ENCODE peak calls at places on chromosomes 1 and 21, in eight cellular contexts. One of them, this sample, is unnamed.

GRCh38 chr1:58084266-58084665 is 462.3 kb downstream of the OMA1 start:
- DNase-seq in GM03348: no peak
- DNase-seq in C1 segment of cervical spinal cord: no peak
- DNase-seq in astrocyte of the spinal cord: no peak
- DNase-seq in Right ventricle myocardium superior: no peak
- DNase-seq in effector memory CD8-positive, alpha-beta T cell: no peak
- DNase-seq in aorta: no peak
- DNase-seq in astrocyte of the cerebellum: no peak
- DNase-seq in this sample: no peak

GRCh38 chr1:114113801-114114750 is 39.6 kb downstream of the SYT6 start:
- DNase-seq in C1 segment of cervical spinal cord: no peak
- DNase-seq in effector memory CD8-positive, alpha-beta T cell: no peak
- DNase-seq in aorta: peak
- DNase-seq in astrocyte of the spinal cord: peak
- DNase-seq in astrocyte of the cerebellum: no peak
- DNase-seq in Right ventricle myocardium superior: peak
- DNase-seq in GM03348: no peak
- DNase-seq in this sample: no peak

GRCh38 chr1:154941332-154941995 is 4.9 kb upstream of the PMVK start:
- DNase-seq in GM03348: no peak
- DNase-seq in astrocyte of the spinal cord: no peak
- DNase-seq in effector memory CD8-positive, alpha-beta T cell: no peak
- DNase-seq in aorta: no peak
- DNase-seq in Right ventricle myocardium superior: no peak
- DNase-seq in C1 segment of cervical spinal cord: no peak
- DNase-seq in astrocyte of the cerebellum: no peak
- DNase-seq in this sample: peak

GRCh38 chr1:32291145-32291707 is 657 bp upstream of the HDAC1 start:
- DNase-seq in GM03348: no peak
- DNase-seq in C1 segment of cervical spinal cord: no peak
- DNase-seq in effector memory CD8-positive, alpha-beta T cell: no peak
- DNase-seq in Right ventricle myocardium superior: no peak
- DNase-seq in aorta: no peak
- DNase-seq in astrocyte of the cerebellum: no peak
- DNase-seq in astrocyte of the spinal cord: peak
- DNase-seq in this sample: no peak

GRCh38 chr1:21939650-21940374 is 2.7 kb upstream of the HSPG2 start:
- DNase-seq in C1 segment of cervical spinal cord: no peak
- DNase-seq in astrocyte of the spinal cord: peak
- DNase-seq in effector memory CD8-positive, alpha-beta T cell: no peak
- DNase-seq in Right ventricle myocardium superior: peak
- DNase-seq in astrocyte of the cerebellum: peak
- DNase-seq in GM03348: peak
- DNase-seq in aorta: peak
- DNase-seq in this sample: peak

GRCh38 chr1:116167625-116168276 is 56.6 kb downstream of the MAB21L3 start:
- DNase-seq in aorta: peak
- DNase-seq in Right ventricle myocardium superior: peak
- DNase-seq in effector memory CD8-positive, alpha-beta T cell: no peak
- DNase-seq in astrocyte of the cerebellum: no peak
- DNase-seq in astrocyte of the spinal cord: no peak
- DNase-seq in C1 segment of cervical spinal cord: no peak
- DNase-seq in GM03348: peak
- DNase-seq in this sample: peak

GRCh38 chr1:99644302-99645004 is 1.5 kb upstream of the PALMD start:
- DNase-seq in astrocyte of the cerebellum: no peak
- DNase-seq in GM03348: no peak
- DNase-seq in effector memory CD8-positive, alpha-beta T cell: no peak
- DNase-seq in Right ventricle myocardium superior: no peak
- DNase-seq in C1 segment of cervical spinal cord: no peak
- DNase-seq in aorta: no peak
- DNase-seq in astrocyte of the spinal cord: no peak
- DNase-seq in this sample: no peak

GRCh38 chr21:17911628-17912027 is 92.5 kb upstream of the C21orf91 start:
- DNase-seq in C1 segment of cervical spinal cord: no peak
- DNase-seq in effector memory CD8-positive, alpha-beta T cell: no peak
- DNase-seq in astrocyte of the cerebellum: peak
- DNase-seq in aorta: no peak
- DNase-seq in Right ventricle myocardium superior: no peak
- DNase-seq in GM03348: peak
- DNase-seq in astrocyte of the spinal cord: peak
- DNase-seq in this sample: no peak

GRCh38 chr1:115650961-115651360 is 9.2 kb downstream of the VANGL1 start:
- DNase-seq in Right ventricle myocardium superior: no peak
- DNase-seq in astrocyte of the cerebellum: no peak
- DNase-seq in effector memory CD8-positive, alpha-beta T cell: no peak
- DNase-seq in astrocyte of the spinal cord: no peak
- DNase-seq in C1 segment of cervical spinal cord: no peak
- DNase-seq in aorta: no peak
- DNase-seq in GM03348: no peak
- DNase-seq in this sample: no peak

GRCh38 chr1:26279598-26280332 is at the start of gene SH3BGRL3:
- DNase-seq in astrocyte of the spinal cord: peak
- DNase-seq in GM03348: peak
- DNase-seq in Right ventricle myocardium superior: peak
- DNase-seq in effector memory CD8-positive, alpha-beta T cell: peak
- DNase-seq in aorta: peak
- DNase-seq in C1 segment of cervical spinal cord: peak
- DNase-seq in astrocyte of the cerebellum: no peak
- DNase-seq in this sample: peak

GRCh38 chr21:43974791-43975468 is 37.2 kb upstream of the TRAPPC10 start:
- DNase-seq in effector memory CD8-positive, alpha-beta T cell: no peak
- DNase-seq in astrocyte of the cerebellum: no peak
- DNase-seq in astrocyte of the spinal cord: no peak
- DNase-seq in aorta: no peak
- DNase-seq in C1 segment of cervical spinal cord: no peak
- DNase-seq in GM03348: no peak
- DNase-seq in Right ventricle myocardium superior: no peak
- DNase-seq in this sample: no peak

GRCh38 chr1:107626075-107626796 is 338.7 kb downstream of the VAV3 start:
- DNase-seq in astrocyte of the spinal cord: peak
- DNase-seq in astrocyte of the cerebellum: peak
- DNase-seq in GM03348: peak
- DNase-seq in C1 segment of cervical spinal cord: no peak
- DNase-seq in Right ventricle myocardium superior: no peak
- DNase-seq in aorta: no peak
- DNase-seq in effector memory CD8-positive, alpha-beta T cell: no peak
- DNase-seq in this sample: no peak

GRCh38 chr1:154626456-154627246 is 18.7 kb upstream of the ADAR start:
- DNase-seq in GM03348: peak
- DNase-seq in Right ventricle myocardium superior: no peak
- DNase-seq in aorta: no peak
- DNase-seq in astrocyte of the cerebellum: no peak
- DNase-seq in effector memory CD8-positive, alpha-beta T cell: no peak
- DNase-seq in C1 segment of cervical spinal cord: no peak
- DNase-seq in astrocyte of the spinal cord: no peak
- DNase-seq in this sample: no peak